ENCODE peak calls at places on chromosome X, in four cellular contexts. B, W, Z and J are unnamed samples.
A peak's percentile ranks its signal among the peaks of the same experiment; 100 is the strongest.

GRCh38 chrX:9525511-9526248 is 60.8 kb downstream of the TBL1X start:
- DNase-seq in B (no peak), W (no peak), Z (no peak), J (no peak)

GRCh38 chrX:24190500-24191156 is 41.1 kb downstream of the ZFX start:
- DNase-seq in B (no peak), W (no peak), Z (no peak), J (no peak)

GRCh38 chrX:22122510-22122909 is 90.4 kb downstream of the PHEX start:
- DNase-seq in B (no peak), W (no peak), Z (no peak), J (no peak)

GRCh38 chrX:8927066-8927465 is 106.9 kb downstream of the FAM9B start:
- DNase-seq in B (no peak), W (no peak), Z (no peak), J (no peak)

GRCh38 chrX:17520206-17520605 is 145.2 kb downstream of the NHS start:
- DNase-seq in B (no peak), W (no peak), Z (no peak), J (no peak)

GRCh38 chrX:38313190-38313589 is 14.1 kb downstream of the RPGR start:
- DNase-seq in B (no peak), W (no peak), Z (no peak), J (no peak)

GRCh38 chrX:33307954-33308353 is 96.6 kb upstream of the DMD start:
- DNase-seq in B (no peak), W (no peak), Z (no peak), J (no peak)

GRCh38 chrX:9586992-9587392 is 122.1 kb downstream of the TBL1X start:
- DNase-seq in B (no peak), W (no peak), Z (no peak), J (no peak)

GRCh38 chrX:48719958-48720357 is 23.4 kb downstream of the SUV39H1 start:
- DNase-seq in B (no peak), W (no peak), Z (no peak), J (no peak)

GRCh38 chrX:31889028-31889427 is 817.2 kb upstream of the FTHL17 start:
- DNase-seq in B (no peak), W (no peak), Z (no peak), J (no peak)

GRCh38 chrX:153828723-153829548 is 1.4 kb downstream of the PDZD4 start:
- DNase-seq in B (no peak), W (no peak), Z (no peak), J (no peak)

GRCh38 chrX:137565318-137565904 is 516 bp upstream of the ZIC3 start:
- DNase-seq in B (no peak), W (no peak), Z (no peak), J (no peak)

GRCh38 chrX:153692003-153692402 is 4.3 kb downstream of the SLC6A8 start:
- DNase-seq in B (no peak), W (no peak), Z (no peak), J (no peak)

GRCh38 chrX:71603618-71604017 is 14.7 kb downstream of the CXCR3 start:
- DNase-seq in B (no peak), W (no peak), Z (no peak), J (no peak)

GRCh38 chrX:133364201-133364600 is 51.1 kb downstream of the GPC4 start:
- DNase-seq in B (no peak), W (no peak), Z (no peak), J (no peak)

GRCh38 chrX:135421932-135422809 is at the start of gene SMIM10L2A:
- DNase-seq in B (no peak), W (no peak), Z (no peak), J (no peak)

GRCh38 chrX:39162322-39162721 is 361.1 kb downstream of the MID1IP1 start:
- DNase-seq in B (peak; percentile 53), W (no peak), Z (no peak), J (no peak)

GRCh38 chrX:21932277-21932996 is 8.1 kb upstream of the SMS start:
- DNase-seq in B (no peak), W (no peak), Z (peak; percentile 74), J (no peak)

GRCh38 chrX:155263854-155264628 is at the start of gene RAB39B:
- DNase-seq in B (peak; percentile 60), W (peak; percentile 11), Z (peak; percentile 7), J (peak; percentile 12)

GRCh38 chrX:1380672-1381233 is 11.2 kb downstream of the SLC25A6 start:
- DNase-seq in B (peak; percentile 41), W (no peak), Z (no peak), J (no peak)

GRCh38 chrX:148135738-148136137 is 154.6 kb downstream of the FMR1NB start:
- DNase-seq in B (no peak), W (no peak), Z (no peak), J (no peak)

GRCh38 chrX:1453390-1453783 is 678 bp upstream of the ASMTL start:
- DNase-seq in B (peak; percentile 87), W (no peak), Z (no peak), J (no peak)

GRCh38 chrX:135536883-135537282 is 16.4 kb downstream of the INTS6L start:
- DNase-seq in B (no peak), W (no peak), Z (no peak), J (no peak)

GRCh38 chrX:107272431-107272921 is 66.1 kb downstream of the DNAAF6 start:
- DNase-seq in B (no peak), W (no peak), Z (no peak), J (no peak)

GRCh38 chrX:37302569-37302968 is 46.6 kb upstream of the PRRG1 start:
- DNase-seq in B (no peak), W (no peak), Z (no peak), J (no peak)

GRCh38 chrX:49264460-49264859 is at the start of gene FOXP3:
- DNase-seq in B (no peak), W (no peak), Z (no peak), J (no peak)

GRCh38 chrX:15815779-15816452 is 25.6 kb downstream of the ZRSR2 start:
- DNase-seq in B (no peak), W (no peak), Z (no peak), J (no peak)

GRCh38 chrX:23195097-23195496 is 139.6 kb upstream of the PTCHD1 start:
- DNase-seq in B (no peak), W (no peak), Z (no peak), J (no peak)

GRCh38 chrX:106903856-106904528 is 851 bp upstream of the RIPPLY1 start:
- DNase-seq in B (no peak), W (no peak), Z (no peak), J (no peak)

GRCh38 chrX:130165181-130165702 is 399 bp downstream of the AIFM1 start:
- DNase-seq in B (no peak), W (peak; percentile 13), Z (no peak), J (no peak)

GRCh38 chrX:8845060-8845459 is 43.9 kb upstream of the FAM9A start:
- DNase-seq in B (no peak), W (no peak), Z (no peak), J (no peak)

GRCh38 chrX:30275498-30275897 is 28.6 kb downstream of the MAGEB1 start:
- DNase-seq in B (no peak), W (no peak), Z (no peak), J (no peak)

GRCh38 chrX:72268601-72269365 is 8.3 kb downstream of the RPS4X start:
- DNase-seq in B (no peak), W (no peak), Z (no peak), J (no peak)

GRCh38 chrX:110315541-110315940 is 2.3 kb downstream of the AMMECR1 start:
- DNase-seq in B (no peak), W (no peak), Z (no peak), J (no peak)

DNA sequence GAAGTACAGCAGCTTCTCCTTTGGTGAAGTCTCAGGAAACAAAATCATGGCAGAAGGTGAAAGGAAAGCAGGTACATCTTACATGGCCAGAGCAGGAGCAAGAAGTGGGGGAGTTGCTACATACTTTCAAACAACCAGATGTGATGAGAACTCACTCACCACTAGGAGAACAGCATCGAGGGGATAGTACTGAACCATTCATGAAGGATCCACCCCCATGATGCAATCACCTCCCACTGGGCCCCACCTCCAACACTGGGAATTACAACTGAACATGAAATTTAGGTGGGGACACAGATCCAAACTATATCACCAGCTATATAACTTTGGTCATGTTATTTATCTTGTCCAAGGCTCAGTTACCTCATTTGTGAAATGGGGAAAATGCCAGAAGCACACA is 159.4 kb downstream of the OPHN1 start:
- DNase-seq in B (no peak), W (peak; percentile 13), Z (no peak), J (no peak)
- TF ChIP-seq CTCF in B (no peak), W (no peak), Z (no peak), J (no peak)

DNA sequence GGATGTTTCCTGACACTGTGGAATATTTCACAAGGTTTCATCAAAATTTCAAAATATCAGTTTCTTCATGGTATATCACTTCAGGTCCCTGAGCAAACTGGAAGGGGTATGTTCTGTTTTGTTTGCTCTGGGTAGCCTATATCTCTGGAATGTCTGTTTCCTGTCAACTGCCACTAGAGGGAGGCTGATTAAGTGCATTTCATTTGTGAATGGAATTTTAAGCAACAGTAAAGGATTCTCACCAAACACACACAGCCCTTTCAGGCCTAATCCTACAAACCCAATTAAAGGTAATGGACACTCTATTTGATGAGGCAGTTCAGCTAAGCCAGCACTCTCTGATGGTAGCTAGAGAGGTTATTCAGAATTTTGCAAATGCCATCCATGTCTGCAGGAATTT is 307.1 kb downstream of the TEX13A start:
- DNase-seq in B (no peak), W (no peak), Z (peak; percentile 2), J (no peak)
- TF ChIP-seq CTCF in B (peak; percentile 19), W (peak; percentile 34), Z (peak; percentile 68), J (peak; percentile 30)

DNA sequence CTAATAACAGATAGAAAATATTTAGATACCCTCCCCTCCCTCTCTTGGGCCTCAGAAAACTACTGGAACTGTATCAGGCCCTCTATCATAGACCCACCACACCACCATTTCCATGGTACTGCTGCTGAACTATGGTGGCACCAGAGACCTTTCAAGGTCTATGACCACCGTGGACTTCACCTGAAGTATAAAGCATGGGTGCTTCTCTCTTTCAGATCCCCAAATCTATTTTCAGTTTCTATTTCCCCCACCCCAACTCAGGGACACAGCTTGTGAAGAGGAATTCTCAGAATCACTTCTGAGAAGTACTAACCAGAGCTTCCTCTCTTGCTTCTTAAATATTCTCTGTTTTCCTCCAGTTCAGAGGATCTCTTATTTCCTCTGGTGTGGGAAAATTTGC is 840.8 kb upstream of the HTR2C start:
- DNase-seq in B (no peak), W (no peak), Z (no peak), J (no peak)
- TF ChIP-seq CTCF in B (no peak), W (no peak), Z (no peak), J (no peak)

GRCh38 chrX:139967300-139967699 is 2.0 kb upstream of the CXorf66 start:
- DNase-seq in B (no peak), W (no peak), Z (no peak), J (no peak)
- TF ChIP-seq CTCF in B (peak; percentile 16), W (no peak), Z (peak; percentile 6), J (no peak)